ENCODE peak calls at places on chromosomes 2 and 18, in four cellular contexts. One of them, this sample, is unnamed.

GRCh38 chr18:61749031-61749430 is 143.8 kb downstream of the RNF152 start:
- DNase-seq in SK-N-SH: no peak
- DNase-seq in GM12878: no peak
- DNase-seq in H1: no peak
- DNase-seq in this sample: no peak

GRCh38 chr2:169107645-169108044 is 38.3 kb downstream of the DHRS9 start:
- DNase-seq in SK-N-SH: no peak
- DNase-seq in GM12878: no peak
- DNase-seq in H1: no peak
- DNase-seq in this sample: no peak

GRCh38 chr18:46156124-46156745 is 52.0 kb downstream of the HAUS1 start:
- DNase-seq in SK-N-SH: no peak
- DNase-seq in GM12878: no peak
- DNase-seq in H1: no peak
- DNase-seq in this sample: no peak

GRCh38 chr2:216880509-216881184 is 20.8 kb upstream of the TNP1 start:
- DNase-seq in SK-N-SH: no peak
- DNase-seq in GM12878: no peak
- DNase-seq in H1: no peak
- DNase-seq in this sample: no peak

GRCh38 chr2:95023222-95023597 is 2.3 kb upstream of the MAL start:
- DNase-seq in SK-N-SH: no peak
- DNase-seq in GM12878: no peak
- DNase-seq in H1: no peak
- DNase-seq in this sample: peak

GRCh38 chr2:150296795-150297546 is 190.5 kb downstream of the RND3 start:
- DNase-seq in SK-N-SH: no peak
- DNase-seq in GM12878: no peak
- DNase-seq in H1: no peak
- DNase-seq in this sample: no peak

GRCh38 chr18:30915336-30915988 is 127.1 kb downstream of the DSC3 start:
- DNase-seq in SK-N-SH: no peak
- DNase-seq in GM12878: no peak
- DNase-seq in H1: no peak
- DNase-seq in this sample: peak

GRCh38 chr2:11371099-11371937 is 26.9 kb upstream of the ROCK2 start:
- DNase-seq in SK-N-SH: peak
- DNase-seq in GM12878: no peak
- DNase-seq in H1: no peak
- DNase-seq in this sample: no peak

GRCh38 chr2:162317910-162318279 is 589 bp downstream of the IFIH1 start:
- DNase-seq in SK-N-SH: no peak
- DNase-seq in GM12878: no peak
- DNase-seq in H1: no peak
- DNase-seq in this sample: no peak

GRCh38 chr2:173793649-173794565 is 171.3 kb downstream of the SP3 start:
- DNase-seq in SK-N-SH: peak
- DNase-seq in GM12878: no peak
- DNase-seq in H1: no peak
- DNase-seq in this sample: no peak

GRCh38 chr2:197255550-197255949 is 55.0 kb downstream of the ANKRD44 start:
- DNase-seq in SK-N-SH: peak
- DNase-seq in GM12878: peak
- DNase-seq in H1: no peak
- DNase-seq in this sample: no peak

GRCh38 chr2:234550511-234551107 is 53.7 kb upstream of the ARL4C start:
- DNase-seq in SK-N-SH: peak
- DNase-seq in GM12878: peak
- DNase-seq in H1: peak
- DNase-seq in this sample: peak

GRCh38 chr18:43077510-43078290 is 37.8 kb downstream of the RIT2 start:
- DNase-seq in SK-N-SH: no peak
- DNase-seq in GM12878: no peak
- DNase-seq in H1: no peak
- DNase-seq in this sample: no peak

GRCh38 chr18:12597775-12598174 is 60.1 kb downstream of the SPIRE1 start:
- DNase-seq in SK-N-SH: no peak
- DNase-seq in GM12878: no peak
- DNase-seq in H1: no peak
- DNase-seq in this sample: peak

GRCh38 chr2:130390460-130391057 is 34.7 kb downstream of the PTPN18 start:
- DNase-seq in SK-N-SH: no peak
- DNase-seq in GM12878: no peak
- DNase-seq in H1: no peak
- DNase-seq in this sample: no peak

GRCh38 chr18:79245517-79246001 is 150.2 kb upstream of the NFATC1 start:
- DNase-seq in SK-N-SH: no peak
- DNase-seq in GM12878: no peak
- DNase-seq in H1: no peak
- DNase-seq in this sample: no peak

GRCh38 chr2:112026509-112026908 is 28.6 kb upstream of the TMEM87B start:
- DNase-seq in SK-N-SH: peak
- DNase-seq in GM12878: no peak
- DNase-seq in H1: no peak
- DNase-seq in this sample: no peak

GRCh38 chr2:181077128-181077709 is 96.8 kb downstream of the UBE2E3 start:
- DNase-seq in SK-N-SH: peak
- DNase-seq in GM12878: peak
- DNase-seq in H1: no peak
- DNase-seq in this sample: peak
- TF ChIP-seq TCF12 in SK-N-SH: no peak
- TF ChIP-seq TCF12 in GM12878: no peak
- TF ChIP-seq TCF12 in H1: no peak
- TF ChIP-seq TCF12 in this sample: no peak

GRCh38 chr2:85785027-85785822 is 31.4 kb downstream of the ATOH8 start:
- DNase-seq in SK-N-SH: no peak
- DNase-seq in GM12878: no peak
- DNase-seq in H1: no peak
- DNase-seq in this sample: no peak
- TF ChIP-seq TCF12 in SK-N-SH: peak
- TF ChIP-seq TCF12 in GM12878: no peak
- TF ChIP-seq TCF12 in H1: no peak
- TF ChIP-seq TCF12 in this sample: no peak

GRCh38 chr2:230564805-230565779 is 147.6 kb upstream of the CAB39 start:
- DNase-seq in SK-N-SH: no peak
- DNase-seq in GM12878: no peak
- DNase-seq in H1: no peak
- DNase-seq in this sample: no peak
- TF ChIP-seq TCF12 in SK-N-SH: no peak
- TF ChIP-seq TCF12 in GM12878: no peak
- TF ChIP-seq TCF12 in H1: no peak
- TF ChIP-seq TCF12 in this sample: no peak

DNA sequence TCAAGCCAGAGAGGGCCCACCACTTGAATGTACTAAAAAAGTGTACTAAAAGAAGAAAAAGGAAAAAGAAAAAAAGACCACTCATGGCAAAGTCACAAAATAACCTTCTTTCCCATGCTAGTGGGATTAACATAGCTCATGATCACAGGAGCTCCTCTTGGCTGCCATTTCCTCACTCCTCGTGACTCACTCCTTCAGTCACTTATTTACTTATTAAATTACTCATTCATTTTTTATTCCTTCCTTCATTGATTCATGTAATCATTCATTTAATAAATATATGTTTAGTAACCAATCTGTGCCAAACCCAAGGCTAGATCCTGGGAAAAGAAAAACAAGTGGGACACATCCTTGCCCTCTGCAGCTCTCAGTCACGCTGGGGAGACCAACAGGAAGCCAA is 300.5 kb downstream of the INSIG2 start:
- DNase-seq in SK-N-SH: no peak
- DNase-seq in GM12878: no peak
- DNase-seq in H1: no peak
- DNase-seq in this sample: no peak
- TF ChIP-seq TCF12 in SK-N-SH: no peak
- TF ChIP-seq TCF12 in GM12878: no peak
- TF ChIP-seq TCF12 in H1: no peak
- TF ChIP-seq TCF12 in this sample: no peak

GRCh38 chr2:225428360-225428759 is 28.9 kb downstream of the NYAP2 start:
- DNase-seq in SK-N-SH: no peak
- DNase-seq in GM12878: no peak
- DNase-seq in H1: no peak
- DNase-seq in this sample: no peak
- TF ChIP-seq TCF12 in SK-N-SH: no peak
- TF ChIP-seq TCF12 in GM12878: no peak
- TF ChIP-seq TCF12 in H1: no peak
- TF ChIP-seq TCF12 in this sample: no peak

This sample was measured in HepG2.